ENCODE peak calls at places on chromosome 3, in five cellular contexts. G, O, W, M and F are unnamed samples.

GRCh38 chr3:189294649-189295048 is 122.9 kb downstream of the TPRG1 start:
- DNase-seq in G (no peak), O (no peak), W (no peak), M (no peak), F (no peak)

GRCh38 chr3:64152100-64152499 is 73.2 kb downstream of the PRICKLE2 start:
- DNase-seq in G (no peak), O (no peak), W (no peak), M (no peak), F (no peak)

GRCh38 chr3:55333923-55334322 is 153.2 kb downstream of the WNT5A start:
- DNase-seq in G (no peak), O (no peak), W (no peak), M (no peak), F (no peak)

GRCh38 chr3:184156522-184156955 is 1.4 kb downstream of the DVL3 start:
- DNase-seq in G (peak), O (no peak), W (no peak), M (no peak), F (peak)

GRCh38 chr3:106566277-106566676 is 697.5 kb upstream of the CBLB start:
- DNase-seq in G (no peak), O (no peak), W (no peak), M (no peak), F (no peak)

GRCh38 chr3:44104668-44105321 is 136.9 kb upstream of the TOPAZ1 start:
- DNase-seq in G (no peak), O (no peak), W (no peak), M (peak), F (no peak)

GRCh38 chr3:146166450-146167222 is 5.7 kb upstream of the PLOD2 start:
- DNase-seq in G (no peak), O (no peak), W (no peak), M (no peak), F (no peak)

GRCh38 chr3:131218196-131218595 is 163.4 kb upstream of the NUDT16 start:
- DNase-seq in G (no peak), O (no peak), W (no peak), M (no peak), F (no peak)

GRCh38 chr3:66379565-66379964 is 121.3 kb downstream of the LRIG1 start:
- DNase-seq in G (no peak), O (no peak), W (no peak), M (no peak), F (no peak)

GRCh38 chr3:29183346-29184087 is 97.4 kb upstream of the RBMS3 start:
- DNase-seq in G (no peak), O (no peak), W (no peak), M (no peak), F (no peak)

GRCh38 chr3:195069501-195070251 is 201.3 kb downstream of the XXYLT1 start:
- DNase-seq in G (no peak), O (no peak), W (no peak), M (no peak), F (no peak)

GRCh38 chr3:190205739-190206138 is 85.0 kb upstream of the P3H2 start:
- DNase-seq in G (no peak), O (no peak), W (no peak), M (no peak), F (no peak)

GRCh38 chr3:65568497-65568896 is 470.2 kb downstream of the MAGI1 start:
- DNase-seq in G (no peak), O (peak), W (no peak), M (no peak), F (no peak)

GRCh38 chr3:177729939-177730700 is 532.8 kb upstream of the TBL1XR1 start:
- DNase-seq in G (no peak), O (no peak), W (no peak), M (no peak), F (no peak)

GRCh38 chr3:66400381-66401156 is 100.3 kb downstream of the LRIG1 start:
- DNase-seq in G (peak), O (no peak), W (no peak), M (no peak), F (no peak)

GRCh38 chr3:64244011-64244942 is 19.0 kb upstream of the PRICKLE2 start:
- DNase-seq in G (no peak), O (no peak), W (peak), M (peak), F (no peak)

GRCh38 chr3:136750922-136751258 is 1.3 kb downstream of the STAG1 start:
- DNase-seq in G (no peak), O (no peak), W (no peak), M (no peak), F (no peak)

GRCh38 chr3:136752046-136752326 is 192 bp downstream of the STAG1 start:
- DNase-seq in G (no peak), O (no peak), W (peak), M (no peak), F (no peak)

GRCh38 chr3:136751259-136752045 is 726 bp downstream of the STAG1 start:
- DNase-seq in G (peak), O (peak), W (peak), M (no peak), F (peak)

GRCh38 chr3:136749106-136749505 is 3.1 kb downstream of the STAG1 start:
- DNase-seq in G (no peak), O (no peak), W (peak), M (no peak), F (no peak)

DNA sequence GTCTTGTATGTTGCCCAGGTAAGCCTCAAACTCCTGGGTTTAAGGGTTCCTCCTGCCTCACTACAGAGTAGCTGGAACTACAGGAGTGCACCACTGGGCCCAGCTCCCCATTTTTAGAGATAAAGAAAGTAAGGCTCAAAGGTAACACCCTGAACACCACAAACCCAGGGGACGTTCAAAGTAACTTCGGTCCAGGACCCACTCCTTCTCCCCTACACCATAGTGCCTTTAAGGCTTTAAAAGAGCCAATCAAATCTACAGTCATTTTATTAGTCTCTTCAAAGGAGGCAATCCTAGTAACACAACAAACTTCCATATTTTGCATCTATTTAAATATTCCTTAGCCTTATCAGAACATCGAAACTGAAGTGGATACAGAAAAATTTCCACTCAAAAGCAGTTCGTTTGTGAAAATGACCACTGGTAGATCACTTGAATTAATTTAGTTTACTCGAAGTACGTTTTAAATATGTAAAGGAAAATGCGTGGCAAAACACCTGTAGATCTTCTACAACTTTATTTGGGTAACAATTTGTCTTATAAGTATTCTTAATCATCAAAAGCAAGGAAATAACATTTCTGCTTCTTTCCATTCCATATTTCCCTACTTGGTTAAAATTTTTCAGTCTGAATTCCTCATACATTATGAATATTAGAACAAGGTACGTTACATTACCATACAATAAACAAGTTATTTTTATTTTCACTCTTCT is 1.8 kb downstream of the STAG1 start:
- DNase-seq in G (no peak), O (no peak), W (peak), M (no peak), F (no peak)
- H3K4me3 ChIP-seq in G (no peak), O (peak), W (peak), M (peak), F (peak)

DNA sequence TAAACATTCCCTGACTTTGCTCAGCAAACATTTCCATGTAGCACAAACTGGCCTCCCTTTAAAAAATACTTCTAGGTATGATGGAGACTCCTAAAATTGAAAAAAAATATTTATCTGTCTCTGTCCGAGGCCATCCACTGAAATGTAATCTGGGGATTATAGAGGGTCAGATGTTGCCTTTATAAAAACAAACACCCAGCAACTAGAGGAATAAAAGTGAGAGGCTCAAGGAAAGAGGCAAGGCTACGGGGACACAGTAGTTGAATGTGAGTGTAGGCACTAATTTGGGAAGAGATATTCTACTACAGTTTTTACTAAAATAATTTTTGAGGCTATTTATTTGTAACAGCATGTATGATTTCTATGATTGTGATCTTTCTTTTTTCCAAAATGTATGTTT is 20.7 kb upstream of the LMOD3 start:
- DNase-seq in G (no peak), O (no peak), W (no peak), M (no peak), F (no peak)
- H3K27ac ChIP-seq in G (no peak), O (no peak), W (no peak), M (no peak), F (no peak)

GRCh38 chr3:80230954-80231353 is 463.2 kb upstream of the ROBO1 start:
- DNase-seq in G (no peak), O (no peak), W (no peak), M (no peak), F (no peak)

GRCh38 chr3:80227216-80227615 is 459.4 kb upstream of the ROBO1 start:
- DNase-seq in G (no peak), O (no peak), W (no peak), M (no peak), F (no peak)

GRCh38 chr3:80233576-80233975 is 465.8 kb upstream of the ROBO1 start:
- DNase-seq in G (no peak), O (no peak), W (no peak), M (no peak), F (no peak)

GRCh38 chr3:80238606-80239005 is 470.8 kb upstream of the ROBO1 start:
- DNase-seq in G (no peak), O (no peak), W (no peak), M (no peak), F (no peak)

DNA sequence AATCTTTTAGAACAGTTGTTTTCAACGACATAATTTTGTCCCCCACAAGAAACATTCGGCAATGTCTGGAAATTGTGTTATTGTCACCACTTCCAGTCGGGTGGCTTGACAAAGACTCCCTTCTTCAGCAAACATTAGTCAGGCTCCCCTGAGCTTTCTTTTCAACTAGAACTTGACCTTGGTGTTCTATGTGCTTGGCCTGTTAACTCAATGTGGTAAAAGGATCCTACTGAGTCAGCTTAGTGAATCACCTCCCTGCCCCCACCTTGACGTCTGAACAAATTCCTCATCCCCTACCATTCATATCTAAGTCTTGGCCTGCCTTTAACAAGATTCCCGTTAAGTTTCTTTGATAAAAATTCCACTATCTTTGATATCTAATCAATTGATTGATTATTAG is 465.0 kb upstream of the ROBO1 start:
- DNase-seq in G (no peak), O (no peak), W (no peak), M (no peak), F (no peak)
- H3K4me3 ChIP-seq in G (no peak), O (no peak), W (no peak), M (no peak), F (no peak)

GRCh38 chr3:32817561-32818430 is at the start of gene TRIM71:
- DNase-seq in G (no peak), O (no peak), W (no peak), M (no peak), F (no peak)
- H3K27ac ChIP-seq in G (peak), O (no peak), W (no peak), M (no peak), F (no peak)

GRCh38 chr3:535566-536416 is 339.2 kb downstream of the CHL1 start:
- DNase-seq in G (no peak), O (no peak), W (no peak), M (no peak), F (peak)

GRCh38 chr3:541328-541727 is 344.8 kb downstream of the CHL1 start:
- DNase-seq in G (no peak), O (no peak), W (no peak), M (no peak), F (no peak)

GRCh38 chr3:542030-542429 is 345.5 kb downstream of the CHL1 start:
- DNase-seq in G (no peak), O (no peak), W (no peak), M (no peak), F (no peak)

DNA sequence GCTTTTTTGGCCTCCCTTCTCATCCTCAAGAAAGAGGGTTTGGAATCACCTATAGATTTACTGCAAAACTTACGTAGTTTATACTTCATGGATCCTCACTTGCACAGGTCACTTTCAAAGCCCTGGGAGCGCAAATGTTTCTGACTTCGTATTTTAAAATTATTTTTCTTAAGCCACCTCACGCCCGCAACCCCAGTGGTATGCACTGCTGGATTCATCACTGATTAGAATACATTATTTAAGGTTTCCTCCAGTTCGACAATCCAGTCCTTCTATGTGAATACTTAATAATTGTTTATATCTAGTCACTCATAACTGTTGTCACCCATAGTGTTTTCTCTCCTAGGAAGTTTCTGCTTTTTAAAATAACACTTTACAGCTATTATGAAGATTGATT is 339.9 kb downstream of the CHL1 start:
- DNase-seq in G (no peak), O (no peak), W (no peak), M (no peak), F (no peak)
- H3K4me3 ChIP-seq in G (peak), O (peak), W (no peak), M (no peak), F (peak)